ENCODE peak calls at places on chromosome 17, in four cellular contexts. R, K, B and G are unnamed samples.
A peak's percentile ranks its signal among the peaks of the same experiment; 100 is the strongest.

GRCh38 chr17:7384489-7385081 is 3.7 kb downstream of the TNK1 start:
- DNase-seq in K (no peak), B (no peak), R (no peak), G (no peak)

GRCh38 chr17:2264023-2264860 is 39.3 kb downstream of the SMG6 start:
- DNase-seq in R (peak; percentile 58), B (no peak), K (no peak), G (no peak)

GRCh38 chr17:50428831-50429424 is 2.9 kb downstream of the ACSF2 start:
- DNase-seq in K (peak; percentile 82), R (no peak), B (no peak), G (no peak)

GRCh38 chr17:80605326-80606066 is 60.9 kb downstream of the RPTOR start:
- DNase-seq in K (peak; percentile 58), B (no peak), R (peak; percentile 24), G (no peak)

GRCh38 chr17:39376434-39376833 is 25.0 kb downstream of the FBXL20 start:
- DNase-seq in B (peak; percentile 23), R (no peak), K (no peak), G (no peak)

GRCh38 chr17:56592487-56593072 is 919 bp upstream of the NOG start:
- DNase-seq in B (no peak), R (peak; percentile 49), K (peak; percentile 47), G (no peak)

GRCh38 chr17:63697341-63698286 is 2.3 kb downstream of the LIMD2 start:
- DNase-seq in R (peak; percentile 40), B (no peak), K (peak; percentile 70), G (no peak)

GRCh38 chr17:79835953-79836951 is 3.0 kb downstream of the CBX4 start:
- DNase-seq in R (peak; percentile 58), B (no peak), K (peak; percentile 57), G (no peak)

GRCh38 chr17:21382560-21383495 is 6.7 kb downstream of the KCNJ12 start:
- DNase-seq in B (no peak), K (no peak), R (no peak), G (no peak)

GRCh38 chr17:57478433-57478832 is 222.1 kb downstream of the MSI2 start:
- DNase-seq in B (no peak), K (peak; percentile 88), R (peak; percentile 94), G (no peak)

GRCh38 chr17:44094701-44095387 is 24.3 kb downstream of the G6PC3 start:
- DNase-seq in K (no peak), R (no peak), B (no peak), G (no peak)
- H3K4me1 ChIP-seq in K (peaks cover 29% of the 10 kb centered on the region), R (peaks cover 28% of the 10 kb centered on the region), B (peaks cover 43% of the 10 kb centered on the region), G (peaks cover 37% of the 10 kb centered on the region)

GRCh38 chr17:73109603-73110002 is 17.1 kb upstream of the SLC39A11 start:
- DNase-seq in K (no peak), B (no peak), R (no peak), G (no peak)

GRCh38 chr17:73103661-73104335 is 11.3 kb upstream of the SLC39A11 start:
- DNase-seq in K (no peak), B (no peak), R (no peak), G (no peak)

GRCh38 chr17:73104450-73104849 is 12.0 kb upstream of the SLC39A11 start:
- DNase-seq in R (no peak), K (no peak), B (no peak), G (no peak)

GRCh38 chr17:73101031-73101430 is 8.5 kb upstream of the SLC39A11 start:
- DNase-seq in B (no peak), K (no peak), R (no peak), G (no peak)

GRCh38 chr17:73105448-73105847 is 13.0 kb upstream of the SLC39A11 start:
- DNase-seq in B (no peak), R (no peak), K (no peak), G (no peak)
- TF ChIP-seq CTCF in B (no peak), R (no peak), K (no peak), G (no peak)

DNA sequence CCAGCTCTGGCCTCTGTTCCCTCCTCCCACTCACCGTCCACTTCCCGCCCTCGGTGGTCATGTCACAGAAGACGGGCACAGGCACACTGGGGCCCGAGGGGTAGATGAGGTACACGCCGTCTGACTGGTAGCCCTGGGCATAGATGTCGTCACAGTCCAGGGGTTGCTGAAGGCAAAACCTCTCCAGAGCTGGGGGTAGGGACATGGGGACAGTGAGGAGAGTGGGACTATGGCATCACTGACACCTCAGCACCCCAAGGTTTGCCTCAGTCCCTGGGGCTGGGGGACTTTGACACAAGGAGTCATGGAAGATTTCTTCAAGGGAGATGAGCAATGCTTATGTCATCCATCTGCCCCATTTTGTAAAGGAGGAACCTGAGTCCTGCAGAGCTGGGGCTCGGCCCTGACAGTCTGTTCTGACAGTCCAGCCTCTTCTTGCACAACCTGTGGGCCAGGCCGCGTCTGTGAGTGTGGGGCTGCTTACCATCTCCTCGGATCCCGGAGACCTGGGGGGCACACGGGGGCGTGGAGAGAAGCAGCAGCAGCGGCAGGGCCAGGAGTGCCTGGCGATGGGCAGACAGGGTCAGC is 620 bp downstream of the MFAP4 start:
- DNase-seq in R (peak; percentile 85), K (peak; percentile 81), B (peak; percentile 91), G (peak; percentile 94)
- H3K4me1 ChIP-seq in R (peaks cover 22% of the 10 kb centered on the region), K (peaks cover 38% of the 10 kb centered on the region), B (peaks cover 78% of the 10 kb centered on the region), G (peaks cover 88% of the 10 kb centered on the region)

GRCh38 chr17:48121921-48122650 is 14.5 kb downstream of the SNX11 start:
- DNase-seq in R (no peak), K (no peak), B (no peak), G (no peak)
- TF ChIP-seq CTCF in R (no peak), K (no peak), B (no peak), G (no peak)

DNA sequence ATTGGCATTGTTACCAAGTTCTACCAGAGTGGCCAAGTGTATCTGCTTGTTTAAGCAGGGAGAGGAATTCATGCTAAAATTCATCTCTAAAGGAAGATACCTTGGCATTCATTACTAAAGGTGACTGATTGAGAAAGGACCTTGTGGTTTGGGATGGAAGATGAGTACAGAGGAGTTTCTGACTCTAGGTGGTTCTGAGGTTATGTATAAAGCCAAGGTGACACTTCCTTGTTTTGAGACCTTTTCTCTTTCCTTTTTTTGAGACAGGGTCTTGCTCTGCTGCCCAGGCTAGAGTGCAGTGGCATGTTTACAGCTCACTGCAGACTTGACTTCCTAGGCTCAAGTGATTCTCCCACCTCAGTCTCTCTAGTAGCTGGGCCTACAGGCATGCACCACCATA is 9.1 kb downstream of the ABHD15 start:
- DNase-seq in R (no peak), K (no peak), B (no peak), G (no peak)
- H3K4me1 ChIP-seq in R (no peaks in the 10 kb centered on the region), K (peaks cover 7% of the 10 kb centered on the region), B (peaks cover 5% of the 10 kb centered on the region), G (no peaks in the 10 kb centered on the region)

DNA sequence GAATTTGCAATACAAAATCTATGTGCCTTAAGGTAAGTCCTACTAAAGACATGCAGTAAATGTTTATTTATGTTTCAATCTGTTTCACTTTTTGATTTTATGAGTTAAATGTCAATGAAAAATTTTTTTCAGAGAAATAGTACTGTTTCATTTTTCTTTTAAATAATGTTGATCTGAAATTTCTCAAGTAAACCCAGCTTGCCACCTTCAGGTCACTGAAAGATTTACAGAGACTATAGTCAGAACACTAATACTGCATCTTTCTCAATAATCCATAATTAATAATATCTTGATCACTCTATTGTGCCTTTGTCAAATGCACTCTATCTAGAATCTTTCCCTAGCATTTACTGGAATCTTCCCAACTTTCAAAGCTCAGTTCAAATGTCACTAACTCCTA is 6.5 kb upstream of the DHX40 start:
- DNase-seq in B (no peak), R (peak; percentile 40), K (no peak), G (no peak)
- TF ChIP-seq CTCF in B (no peak), R (peak; percentile 37), K (peak; percentile 38), G (no peak)

GRCh38 chr17:82127315-82127595 is 29.2 kb upstream of the FASN start:
- DNase-seq in K (no peak), R (no peak), B (no peak), G (no peak)
- H3K4me1 ChIP-seq in K (peaks cover 5% of the 10 kb centered on the region), R (peaks cover under 1% of the 10 kb centered on the region), B (no peaks in the 10 kb centered on the region), G (no peaks in the 10 kb centered on the region)

GRCh38 chr17:72719582-72720493 is 372.6 kb downstream of the SLC39A11 start:
- DNase-seq in B (no peak), K (no peak), R (peak; percentile 72), G (no peak)
- TF ChIP-seq CTCF in B (no peak), K (no peak), R (no peak), G (no peak)

GRCh38 chr17:17055286-17056166 is 13.3 kb downstream of the MPRIP start:
- DNase-seq in B (peak; percentile 74), R (no peak), K (peak; percentile 29), G (peak; percentile 64)
- H3K4me1 ChIP-seq in B (peaks cover 81% of the 10 kb centered on the region), R (peaks cover 12% of the 10 kb centered on the region), K (peaks cover 38% of the 10 kb centered on the region), G (peaks cover 73% of the 10 kb centered on the region)